ENCODE peak calls at places on chromosomes 2 and 18, in five cellular contexts. One of them, this sample, is unnamed.

GRCh38 chr2:142065700-142066099 is 65.1 kb downstream of the LRP1B start:
- DNase-seq in activated T-cell treated with anti-CD3 and anti-CD28 coated beads for 1 hour: no peak
- DNase-seq in activated CD4-positive, alpha-beta memory T cell treated with anti-CD3 and anti-CD28 coated beads, Interleukin-2, amount 10 ng/mL, durations not matched to agents 7 days and 5 days: no peak
- DNase-seq in T47D: no peak
- DNase-seq in A549: no peak
- DNase-seq in this sample: no peak

GRCh38 chr2:58660046-58660445 is 418.9 kb upstream of the FANCL start:
- DNase-seq in activated T-cell treated with anti-CD3 and anti-CD28 coated beads for 1 hour: no peak
- DNase-seq in T47D: no peak
- DNase-seq in A549: no peak
- DNase-seq in activated CD4-positive, alpha-beta memory T cell treated with anti-CD3 and anti-CD28 coated beads, Interleukin-2, amount 10 ng/mL, durations not matched to agents 7 days and 5 days: no peak
- DNase-seq in this sample: no peak

GRCh38 chr2:9473308-9473984 is 905 bp upstream of the IAH1 start:
- DNase-seq in activated T-cell treated with anti-CD3 and anti-CD28 coated beads for 1 hour: no peak
- DNase-seq in activated CD4-positive, alpha-beta memory T cell treated with anti-CD3 and anti-CD28 coated beads, Interleukin-2, amount 10 ng/mL, durations not matched to agents 7 days and 5 days: peak; percentile 23
- DNase-seq in T47D: peak; percentile 44
- DNase-seq in A549: peak; percentile 52
- DNase-seq in this sample: no peak

GRCh38 chr2:70247364-70248144 is 874 bp downstream of the TIA1 start:
- DNase-seq in activated CD4-positive, alpha-beta memory T cell treated with anti-CD3 and anti-CD28 coated beads, Interleukin-2, amount 10 ng/mL, durations not matched to agents 7 days and 5 days: no peak
- DNase-seq in A549: no peak
- DNase-seq in activated T-cell treated with anti-CD3 and anti-CD28 coated beads for 1 hour: no peak
- DNase-seq in T47D: peak; percentile 7
- DNase-seq in this sample: peak; percentile 20

GRCh38 chr2:202278944-202279343 is 13.4 kb downstream of the NOP58 start:
- DNase-seq in activated CD4-positive, alpha-beta memory T cell treated with anti-CD3 and anti-CD28 coated beads, Interleukin-2, amount 10 ng/mL, durations not matched to agents 7 days and 5 days: no peak
- DNase-seq in T47D: peak; percentile 33
- DNase-seq in A549: peak; percentile 67
- DNase-seq in activated T-cell treated with anti-CD3 and anti-CD28 coated beads for 1 hour: no peak
- DNase-seq in this sample: peak; percentile 68

GRCh38 chr2:120703330-120703994 is 32.2 kb upstream of the GLI2 start:
- DNase-seq in activated T-cell treated with anti-CD3 and anti-CD28 coated beads for 1 hour: no peak
- DNase-seq in activated CD4-positive, alpha-beta memory T cell treated with anti-CD3 and anti-CD28 coated beads, Interleukin-2, amount 10 ng/mL, durations not matched to agents 7 days and 5 days: no peak
- DNase-seq in T47D: no peak
- DNase-seq in A549: peak; percentile 45
- DNase-seq in this sample: no peak

GRCh38 chr2:231947694-231948093 is 13.8 kb upstream of the DIS3L2 start:
- DNase-seq in T47D: no peak
- DNase-seq in A549: no peak
- DNase-seq in activated T-cell treated with anti-CD3 and anti-CD28 coated beads for 1 hour: no peak
- DNase-seq in activated CD4-positive, alpha-beta memory T cell treated with anti-CD3 and anti-CD28 coated beads, Interleukin-2, amount 10 ng/mL, durations not matched to agents 7 days and 5 days: no peak
- DNase-seq in this sample: no peak

GRCh38 chr2:234669611-234670010 is 172.7 kb upstream of the ARL4C start:
- DNase-seq in A549: no peak
- DNase-seq in activated T-cell treated with anti-CD3 and anti-CD28 coated beads for 1 hour: no peak
- DNase-seq in T47D: no peak
- DNase-seq in activated CD4-positive, alpha-beta memory T cell treated with anti-CD3 and anti-CD28 coated beads, Interleukin-2, amount 10 ng/mL, durations not matched to agents 7 days and 5 days: no peak
- DNase-seq in this sample: no peak

GRCh38 chr2:155310589-155310988 is 612.1 kb downstream of the KCNJ3 start:
- DNase-seq in activated T-cell treated with anti-CD3 and anti-CD28 coated beads for 1 hour: no peak
- DNase-seq in T47D: peak; percentile 45
- DNase-seq in A549: peak; percentile 33
- DNase-seq in activated CD4-positive, alpha-beta memory T cell treated with anti-CD3 and anti-CD28 coated beads, Interleukin-2, amount 10 ng/mL, durations not matched to agents 7 days and 5 days: no peak
- DNase-seq in this sample: peak; percentile 28

GRCh38 chr2:105746177-105747080 is 1.7 kb downstream of the NCK2 start:
- DNase-seq in T47D: no peak
- DNase-seq in activated T-cell treated with anti-CD3 and anti-CD28 coated beads for 1 hour: peak; percentile 70
- DNase-seq in activated CD4-positive, alpha-beta memory T cell treated with anti-CD3 and anti-CD28 coated beads, Interleukin-2, amount 10 ng/mL, durations not matched to agents 7 days and 5 days: peak; percentile 81
- DNase-seq in A549: no peak
- DNase-seq in this sample: no peak

GRCh38 chr2:127671557-127672302 is 3.6 kb downstream of the LIMS2 start:
- DNase-seq in A549: no peak
- DNase-seq in T47D: no peak
- DNase-seq in activated CD4-positive, alpha-beta memory T cell treated with anti-CD3 and anti-CD28 coated beads, Interleukin-2, amount 10 ng/mL, durations not matched to agents 7 days and 5 days: no peak
- DNase-seq in activated T-cell treated with anti-CD3 and anti-CD28 coated beads for 1 hour: no peak
- DNase-seq in this sample: no peak

GRCh38 chr2:76640905-76641304 is 881.3 kb downstream of the LRRTM4 start:
- DNase-seq in T47D: no peak
- DNase-seq in activated T-cell treated with anti-CD3 and anti-CD28 coated beads for 1 hour: no peak
- DNase-seq in A549: no peak
- DNase-seq in activated CD4-positive, alpha-beta memory T cell treated with anti-CD3 and anti-CD28 coated beads, Interleukin-2, amount 10 ng/mL, durations not matched to agents 7 days and 5 days: no peak
- DNase-seq in this sample: no peak

GRCh38 chr2:21175895-21176646 is 52.3 kb downstream of the TDRD15 start:
- DNase-seq in activated T-cell treated with anti-CD3 and anti-CD28 coated beads for 1 hour: no peak
- DNase-seq in A549: no peak
- DNase-seq in activated CD4-positive, alpha-beta memory T cell treated with anti-CD3 and anti-CD28 coated beads, Interleukin-2, amount 10 ng/mL, durations not matched to agents 7 days and 5 days: no peak
- DNase-seq in T47D: peak; percentile 3
- DNase-seq in this sample: peak; percentile 0

GRCh38 chr2:8796878-8797550 is 40.4 kb downstream of the KIDINS220 start:
- DNase-seq in A549: no peak
- DNase-seq in activated T-cell treated with anti-CD3 and anti-CD28 coated beads for 1 hour: no peak
- DNase-seq in T47D: no peak
- DNase-seq in activated CD4-positive, alpha-beta memory T cell treated with anti-CD3 and anti-CD28 coated beads, Interleukin-2, amount 10 ng/mL, durations not matched to agents 7 days and 5 days: peak; percentile 18
- DNase-seq in this sample: no peak

GRCh38 chr2:46913471-46914381 is 1.9 kb downstream of the MCFD2 start:
- DNase-seq in activated CD4-positive, alpha-beta memory T cell treated with anti-CD3 and anti-CD28 coated beads, Interleukin-2, amount 10 ng/mL, durations not matched to agents 7 days and 5 days: no peak
- DNase-seq in activated T-cell treated with anti-CD3 and anti-CD28 coated beads for 1 hour: no peak
- DNase-seq in T47D: no peak
- DNase-seq in A549: peak; percentile 33
- DNase-seq in this sample: no peak

GRCh38 chr2:210496512-210496911 is 20.0 kb upstream of the LANCL1 start:
- DNase-seq in activated T-cell treated with anti-CD3 and anti-CD28 coated beads for 1 hour: no peak
- DNase-seq in activated CD4-positive, alpha-beta memory T cell treated with anti-CD3 and anti-CD28 coated beads, Interleukin-2, amount 10 ng/mL, durations not matched to agents 7 days and 5 days: no peak
- DNase-seq in T47D: no peak
- DNase-seq in A549: no peak
- DNase-seq in this sample: no peak

GRCh38 chr2:2579814-2580213 is 248.7 kb upstream of the MYT1L start:
- DNase-seq in A549: no peak
- DNase-seq in T47D: no peak
- DNase-seq in activated CD4-positive, alpha-beta memory T cell treated with anti-CD3 and anti-CD28 coated beads, Interleukin-2, amount 10 ng/mL, durations not matched to agents 7 days and 5 days: no peak
- DNase-seq in activated T-cell treated with anti-CD3 and anti-CD28 coated beads for 1 hour: no peak
- DNase-seq in this sample: no peak

GRCh38 chr2:70515938-70516337 is 37.7 kb downstream of the TGFA start:
- DNase-seq in activated CD4-positive, alpha-beta memory T cell treated with anti-CD3 and anti-CD28 coated beads, Interleukin-2, amount 10 ng/mL, durations not matched to agents 7 days and 5 days: no peak
- DNase-seq in T47D: no peak
- DNase-seq in activated T-cell treated with anti-CD3 and anti-CD28 coated beads for 1 hour: no peak
- DNase-seq in A549: no peak
- DNase-seq in this sample: no peak

GRCh38 chr2:28419003-28419704 is 26.5 kb downstream of the FOSL2 start:
- DNase-seq in T47D: no peak
- DNase-seq in activated CD4-positive, alpha-beta memory T cell treated with anti-CD3 and anti-CD28 coated beads, Interleukin-2, amount 10 ng/mL, durations not matched to agents 7 days and 5 days: no peak
- DNase-seq in A549: no peak
- DNase-seq in activated T-cell treated with anti-CD3 and anti-CD28 coated beads for 1 hour: no peak
- DNase-seq in this sample: no peak

GRCh38 chr18:23433360-23433759 is 19.7 kb upstream of the RIOK3 start:
- DNase-seq in activated T-cell treated with anti-CD3 and anti-CD28 coated beads for 1 hour: no peak
- DNase-seq in activated CD4-positive, alpha-beta memory T cell treated with anti-CD3 and anti-CD28 coated beads, Interleukin-2, amount 10 ng/mL, durations not matched to agents 7 days and 5 days: no peak
- DNase-seq in A549: no peak
- DNase-seq in T47D: no peak
- DNase-seq in this sample: no peak

GRCh38 chr2:172743143-172743542 is 7.5 kb downstream of the RAPGEF4 start:
- DNase-seq in T47D: no peak
- DNase-seq in activated T-cell treated with anti-CD3 and anti-CD28 coated beads for 1 hour: no peak
- DNase-seq in activated CD4-positive, alpha-beta memory T cell treated with anti-CD3 and anti-CD28 coated beads, Interleukin-2, amount 10 ng/mL, durations not matched to agents 7 days and 5 days: no peak
- DNase-seq in A549: no peak
- DNase-seq in this sample: no peak

GRCh38 chr18:36326771-36327170 is 29.3 kb downstream of the FHOD3 start:
- DNase-seq in A549: no peak
- DNase-seq in activated T-cell treated with anti-CD3 and anti-CD28 coated beads for 1 hour: no peak
- DNase-seq in activated CD4-positive, alpha-beta memory T cell treated with anti-CD3 and anti-CD28 coated beads, Interleukin-2, amount 10 ng/mL, durations not matched to agents 7 days and 5 days: no peak
- DNase-seq in T47D: no peak
- DNase-seq in this sample: no peak

GRCh38 chr2:37904450-37904849 is 20.6 kb upstream of the RMDN2 start:
- DNase-seq in activated T-cell treated with anti-CD3 and anti-CD28 coated beads for 1 hour: no peak
- DNase-seq in activated CD4-positive, alpha-beta memory T cell treated with anti-CD3 and anti-CD28 coated beads, Interleukin-2, amount 10 ng/mL, durations not matched to agents 7 days and 5 days: no peak
- DNase-seq in A549: no peak
- DNase-seq in T47D: no peak
- DNase-seq in this sample: no peak

GRCh38 chr2:99982744-99983143 is 159.6 kb downstream of the AFF3 start:
- DNase-seq in T47D: no peak
- DNase-seq in A549: no peak
- DNase-seq in activated CD4-positive, alpha-beta memory T cell treated with anti-CD3 and anti-CD28 coated beads, Interleukin-2, amount 10 ng/mL, durations not matched to agents 7 days and 5 days: no peak
- DNase-seq in activated T-cell treated with anti-CD3 and anti-CD28 coated beads for 1 hour: no peak
- DNase-seq in this sample: no peak

GRCh38 chr18:6951336-6952090 is 166.1 kb downstream of the LAMA1 start:
- DNase-seq in activated T-cell treated with anti-CD3 and anti-CD28 coated beads for 1 hour: no peak
- DNase-seq in A549: no peak
- DNase-seq in activated CD4-positive, alpha-beta memory T cell treated with anti-CD3 and anti-CD28 coated beads, Interleukin-2, amount 10 ng/mL, durations not matched to agents 7 days and 5 days: no peak
- DNase-seq in T47D: no peak
- DNase-seq in this sample: no peak

GRCh38 chr2:210226186-210226585 is 939 bp upstream of the ACADL start:
- DNase-seq in T47D: no peak
- DNase-seq in activated CD4-positive, alpha-beta memory T cell treated with anti-CD3 and anti-CD28 coated beads, Interleukin-2, amount 10 ng/mL, durations not matched to agents 7 days and 5 days: no peak
- DNase-seq in activated T-cell treated with anti-CD3 and anti-CD28 coated beads for 1 hour: no peak
- DNase-seq in A549: no peak
- DNase-seq in this sample: no peak

GRCh38 chr2:186772579-186772978 is 76.4 kb downstream of the ZSWIM2 start:
- DNase-seq in activated T-cell treated with anti-CD3 and anti-CD28 coated beads for 1 hour: no peak
- DNase-seq in A549: no peak
- DNase-seq in activated CD4-positive, alpha-beta memory T cell treated with anti-CD3 and anti-CD28 coated beads, Interleukin-2, amount 10 ng/mL, durations not matched to agents 7 days and 5 days: no peak
- DNase-seq in T47D: no peak
- DNase-seq in this sample: no peak

GRCh38 chr2:38648107-38648761 is 17.7 kb upstream of the GALM start:
- DNase-seq in activated T-cell treated with anti-CD3 and anti-CD28 coated beads for 1 hour: no peak
- DNase-seq in activated CD4-positive, alpha-beta memory T cell treated with anti-CD3 and anti-CD28 coated beads, Interleukin-2, amount 10 ng/mL, durations not matched to agents 7 days and 5 days: no peak
- DNase-seq in A549: no peak
- DNase-seq in T47D: no peak
- DNase-seq in this sample: no peak

GRCh38 chr2:30185175-30185574 is 38.4 kb downstream of the YPEL5 start:
- DNase-seq in activated T-cell treated with anti-CD3 and anti-CD28 coated beads for 1 hour: no peak
- DNase-seq in A549: peak; percentile 43
- DNase-seq in activated CD4-positive, alpha-beta memory T cell treated with anti-CD3 and anti-CD28 coated beads, Interleukin-2, amount 10 ng/mL, durations not matched to agents 7 days and 5 days: no peak
- DNase-seq in T47D: peak; percentile 14
- DNase-seq in this sample: no peak

GRCh38 chr2:31654241-31654640 is 73.5 kb upstream of the SRD5A2 start:
- DNase-seq in A549: no peak
- DNase-seq in activated CD4-positive, alpha-beta memory T cell treated with anti-CD3 and anti-CD28 coated beads, Interleukin-2, amount 10 ng/mL, durations not matched to agents 7 days and 5 days: no peak
- DNase-seq in T47D: no peak
- DNase-seq in activated T-cell treated with anti-CD3 and anti-CD28 coated beads for 1 hour: no peak
- DNase-seq in this sample: no peak

GRCh38 chr2:239357954-239358754 is 42.7 kb downstream of the HDAC4 start:
- DNase-seq in activated T-cell treated with anti-CD3 and anti-CD28 coated beads for 1 hour: no peak
- DNase-seq in T47D: peak; percentile 24
- DNase-seq in A549: no peak
- DNase-seq in activated CD4-positive, alpha-beta memory T cell treated with anti-CD3 and anti-CD28 coated beads, Interleukin-2, amount 10 ng/mL, durations not matched to agents 7 days and 5 days: no peak
- DNase-seq in this sample: no peak

GRCh38 chr2:84881581-84882414 is 914 bp upstream of the TRABD2A start:
- DNase-seq in T47D: peak; percentile 80
- DNase-seq in activated CD4-positive, alpha-beta memory T cell treated with anti-CD3 and anti-CD28 coated beads, Interleukin-2, amount 10 ng/mL, durations not matched to agents 7 days and 5 days: peak; percentile 90
- DNase-seq in activated T-cell treated with anti-CD3 and anti-CD28 coated beads for 1 hour: peak; percentile 80
- DNase-seq in A549: peak; percentile 86
- DNase-seq in this sample: peak; percentile 65